ENCODE peak calls at places on chromosomes 6 and 20, in eight cellular contexts. A is WTC11, C is uterus, R is omental fat pad, Z is H9, Y is foreskin fibroblast, E is bronchial epithelial cell, N is tibial nerve. X is an unnamed sample.

GRCh38 chr20:6709865-6710595 is 57.5 kb upstream of the BMP2 start:
- DNase-seq in E (peak; percentile 16), R (no peak), Y (no peak), N (no peak), C (no peak), A (no peak), Z (no peak), X (no peak)

GRCh38 chr6:163725008-163725941 is 310.8 kb downstream of the QKI start:
- DNase-seq in Y (no peak), R (no peak), N (no peak), Z (no peak), E (no peak), C (no peak), A (no peak), X (no peak)

GRCh38 chr6:145327497-145328055 is 407.7 kb downstream of the EPM2A start:
- DNase-seq in E (no peak), R (no peak), Y (peak; percentile 18), C (no peak), Z (no peak), N (no peak), A (no peak), X (no peak)

GRCh38 chr6:151452750-151453427 is 963 bp upstream of the RMND1 start:
- DNase-seq in E (peak; percentile 54), C (peak; percentile 43), Y (no peak), Z (no peak), N (no peak), A (no peak), R (no peak), X (peak; percentile 60)

GRCh38 chr6:33200234-33201146 is at the start of the genes RXRB and SLC39A7:
- DNase-seq in N (peak; percentile 99), Y (peak; percentile 99), Z (peak; percentile 98), E (peak; percentile 98), A (peak; percentile 99), C (peak; percentile 99), R (peak; percentile 97), X (peak; percentile 99)

GRCh38 chr20:19815553-19815991 is 57.5 kb downstream of the RIN2 start:
- DNase-seq in R (no peak), A (no peak), N (peak; percentile 21), C (no peak), E (peak; percentile 99), Y (peak; percentile 96), Z (no peak), X (no peak)

GRCh38 chr20:21432911-21433310 is 35.6 kb upstream of the NKX2-4 start:
- DNase-seq in R (no peak), Z (no peak), C (no peak), N (no peak), E (no peak), Y (no peak), A (no peak), X (no peak)

GRCh38 chr20:40265872-40266533 is 423.0 kb downstream of the MAFB start:
- DNase-seq in Z (no peak), N (no peak), Y (peak; percentile 6), C (no peak), E (peak; percentile 40), A (peak; percentile 36), R (no peak), X (no peak)

GRCh38 chr6:10399451-10399850 is 15.4 kb downstream of the TFAP2A start:
- DNase-seq in C (no peak), Y (no peak), Z (no peak), E (no peak), R (no peak), N (no peak), A (no peak), X (no peak)

GRCh38 chr20:36128463-36129176 is 25.9 kb upstream of the EPB41L1 start:
- DNase-seq in Z (no peak), E (peak; percentile 41), N (peak; percentile 39), R (no peak), A (no peak), Y (peak; percentile 95), C (no peak), X (peak; percentile 23)

GRCh38 chr6:159038914-159039884 is 5.6 kb downstream of the TAGAP start:
- DNase-seq in N (no peak), E (peak; percentile 96), Y (peak; percentile 37), Z (no peak), C (no peak), R (no peak), A (no peak), X (no peak)

GRCh38 chr6:139109558-139109957 is 25.3 kb upstream of the HECA start:
- DNase-seq in N (no peak), Y (no peak), R (no peak), Z (peak; percentile 70), C (no peak), A (peak; percentile 62), E (no peak), X (peak; percentile 25)

GRCh38 chr20:19451591-19452295 is 239.3 kb downstream of the SLC24A3 start:
- DNase-seq in Y (no peak), N (no peak), E (no peak), R (no peak), Z (no peak), C (no peak), A (no peak), X (no peak)

GRCh38 chr6:44006872-44007303 is 120.4 kb downstream of the MRPL14 start:
- DNase-seq in R (no peak), N (no peak), Z (no peak), A (no peak), C (no peak), E (no peak), Y (no peak), X (no peak)

GRCh38 chr20:5030348-5031205 is 29.3 kb upstream of the SLC23A2 start:
- DNase-seq in Z (no peak), C (no peak), N (no peak), R (no peak), A (no peak), E (no peak), Y (no peak), X (no peak)

GRCh38 chr20:34078540-34078939 is 33.5 kb downstream of the EIF2S2 start:
- DNase-seq in Y (no peak), E (no peak), R (no peak), Z (no peak), N (no peak), C (no peak), A (no peak), X (no peak)

GRCh38 chr20:34076952-34077351 is 35.1 kb downstream of the EIF2S2 start:
- DNase-seq in Z (no peak), A (no peak), R (no peak), C (no peak), E (no peak), Y (no peak), N (no peak), X (no peak)

GRCh38 chr20:34074101-34074760 is 37.8 kb downstream of the EIF2S2 start:
- DNase-seq in Z (no peak), N (no peak), Y (peak; percentile 27), C (no peak), E (peak; percentile 38), A (no peak), R (no peak), X (no peak)

GRCh38 chr20:34072778-34073177 is 39.3 kb downstream of the EIF2S2 start:
- DNase-seq in Y (no peak), N (no peak), Z (no peak), A (no peak), R (no peak), C (no peak), E (no peak), X (no peak)

DNA sequence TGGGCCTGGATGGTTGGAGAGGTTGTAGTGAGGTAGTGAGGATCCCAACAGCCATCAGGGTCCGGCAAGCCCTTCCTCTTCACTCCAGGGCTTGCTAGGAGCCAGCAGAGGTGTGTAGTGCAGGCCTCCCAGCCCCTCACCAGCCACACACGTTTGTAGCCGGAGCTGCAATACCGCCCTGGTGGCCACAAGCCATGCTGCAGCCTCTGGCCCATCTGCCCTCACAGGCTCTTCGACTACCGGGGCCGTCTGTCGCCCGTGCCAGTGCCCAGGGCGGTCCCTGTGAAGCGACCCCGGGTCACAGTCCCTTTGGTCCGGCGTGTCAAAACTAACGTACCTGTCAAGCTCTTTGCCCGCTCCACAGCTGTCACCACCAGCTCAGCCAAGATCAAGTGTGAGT is 36.4 kb downstream of the EIF2S2 start:
- DNase-seq in R (no peak), Y (no peak), C (no peak), Z (peak; percentile 49), A (peak; percentile 47), N (no peak), E (no peak), X (no peak)
- TF ChIP-seq CTCF in R (no peak), Y (no peak), C (no peak), Z (peak; percentile 60), A (no peak), N (no peak), E (peak; percentile 22), X (peak; percentile 29)

DNA sequence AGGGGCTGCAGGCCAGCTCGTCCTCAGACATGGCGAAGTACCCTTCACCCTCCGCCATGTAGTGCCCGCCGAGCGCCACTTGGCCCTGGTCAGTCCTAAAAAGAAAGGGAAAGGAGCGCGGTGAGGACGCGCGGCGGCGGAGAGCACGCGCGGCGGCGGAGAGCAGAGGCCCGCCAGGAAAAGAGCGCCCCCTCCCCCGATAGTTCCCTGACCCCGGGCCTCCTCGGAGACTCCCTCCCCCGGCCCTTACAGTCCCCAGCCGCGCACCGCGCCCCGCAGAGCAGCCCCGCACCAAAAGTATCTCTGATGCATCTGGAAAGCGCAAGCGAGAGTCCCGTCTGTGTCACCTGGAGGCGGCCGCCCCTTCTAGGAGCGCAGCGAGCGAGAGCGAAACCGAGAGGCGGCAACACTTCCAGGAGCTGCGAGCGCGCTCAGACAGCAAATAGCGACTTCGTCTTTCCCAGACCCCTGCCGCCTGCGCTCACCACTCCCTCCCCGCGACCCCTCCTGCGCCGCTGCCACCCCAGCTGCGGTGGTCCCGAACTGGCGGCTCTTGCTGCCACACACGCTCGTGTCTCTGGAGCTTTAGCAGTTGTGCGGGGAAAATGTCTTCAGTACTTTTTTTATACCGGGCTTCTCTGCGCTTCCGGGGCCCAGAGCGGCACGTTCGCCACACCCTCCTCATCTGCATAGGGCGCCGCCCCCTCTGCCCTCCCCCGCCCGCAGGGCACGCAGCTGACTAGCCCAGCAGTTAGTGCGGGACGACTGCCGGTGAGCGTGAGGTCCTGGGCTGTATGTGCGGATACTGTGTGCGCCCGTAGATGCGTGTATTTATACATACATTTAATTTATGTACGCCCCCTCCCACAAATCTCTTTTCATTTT is at the start of gene TENT5A:
- DNase-seq in Y (peak; percentile 92), E (peak; percentile 82), N (peak; percentile 91), A (peak; percentile 93), C (peak; percentile 93), R (peak; percentile 72), Z (peak; percentile 94), X (peak; percentile 97)
- TF ChIP-seq CTCF in Y (no peak), E (peak; percentile 11), N (no peak), A (no peak), C (peak; percentile 6), R (no peak), Z (peak; percentile 26), X (no peak)

DNA sequence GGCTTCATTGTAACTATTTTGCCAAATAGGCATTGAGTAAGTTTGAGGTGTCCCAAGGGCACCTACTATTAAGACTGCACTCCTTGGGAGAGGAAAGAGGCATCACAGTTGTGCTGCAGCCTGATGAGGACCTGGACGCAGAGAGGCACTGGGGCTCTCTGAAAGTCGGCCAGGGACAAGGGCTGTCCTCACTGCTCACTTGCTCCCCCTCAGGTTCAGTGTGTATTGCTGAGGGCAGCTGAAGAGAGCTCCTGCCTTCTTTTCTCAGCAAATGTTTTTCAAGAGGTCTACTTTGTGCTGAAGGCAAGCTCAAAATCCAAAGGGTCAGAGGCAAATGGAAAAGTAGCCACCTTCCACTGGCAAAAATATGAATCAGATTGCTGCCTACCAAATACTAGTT is 331.8 kb downstream of the RIMS1 start:
- DNase-seq in N (no peak), R (no peak), Y (peak; percentile 4), C (no peak), A (peak; percentile 75), E (peak; percentile 17), Z (peak; percentile 84), X (peak; percentile 54)
- TF ChIP-seq CTCF in N (peak; percentile 21), R (no peak), Y (peak; percentile 58), C (no peak), A (peak; percentile 31), E (peak; percentile 51), Z (peak; percentile 74), X (peak; percentile 8)

GRCh38 chr20:11890331-11891080 is 27.2 kb upstream of the BTBD3 start:
- DNase-seq in E (peak; percentile 76), Z (peak; percentile 97), N (peak; percentile 61), Y (peak; percentile 95), A (peak; percentile 96), C (peak; percentile 85), R (peak; percentile 50), X (peak; percentile 96)
- TF ChIP-seq CTCF in E (no peak), Z (no peak), N (no peak), Y (no peak), A (no peak), C (peak; percentile 23), R (no peak), X (no peak)